ENCODE peak calls at places on chromosome 20, in five cellular contexts. U is CD8-positive, alpha-beta T cell; B is stomach; Z is OCI-LY7; Y is heart right ventricle. I is an unnamed sample.

GRCh38 chr20:19588731-19589130 is 169.3 kb upstream of the RIN2 start:
- DNase-seq in Z (no peak), U (no peak), Y (no peak), B (peak; percentile 62), I (no peak)

GRCh38 chr20:10369723-10370090 is 64.3 kb downstream of the MKKS start:
- DNase-seq in B (peak; percentile 29), Z (no peak), U (no peak), Y (no peak), I (no peak)

GRCh38 chr20:4063631-4064030 is 48.3 kb upstream of the RNF24 start:
- DNase-seq in B (no peak), Z (no peak), U (no peak), Y (no peak), I (no peak)

GRCh38 chr20:63130654-63131577 is 85.0 kb downstream of the YTHDF1 start:
- DNase-seq in U (no peak), Y (peak; percentile 5), B (no peak), Z (no peak), I (no peak)

GRCh38 chr20:33947709-33948295 is 45.9 kb upstream of the RALY start:
- DNase-seq in U (no peak), B (no peak), Z (peak; percentile 87), Y (no peak), I (no peak)

GRCh38 chr20:45579184-45579583 is at the start of gene WFDC8:
- DNase-seq in Y (no peak), B (no peak), Z (no peak), U (no peak), I (no peak)

GRCh38 chr20:2084703-2085102 is 16.9 kb upstream of the STK35 start:
- DNase-seq in U (no peak), B (no peak), Z (no peak), Y (no peak), I (no peak)

GRCh38 chr20:18983796-18984195 is 170.2 kb downstream of the SCP2D1 start:
- DNase-seq in Y (no peak), U (no peak), Z (no peak), B (no peak), I (no peak)

GRCh38 chr20:61168605-61169004 is 83.5 kb upstream of the CDH4 start:
- DNase-seq in Z (no peak), Y (no peak), B (no peak), U (no peak), I (no peak)

GRCh38 chr20:19757973-19758887 is at the start of gene RIN2:
- DNase-seq in U (no peak), Z (no peak), B (peak; percentile 92), Y (peak; percentile 89), I (peak; percentile 93)

GRCh38 chr20:61778485-61778863 is 287.2 kb downstream of the TAF4 start:
- DNase-seq in Z (no peak), B (no peak), U (no peak), Y (no peak), I (no peak)

GRCh38 chr20:33791540-33791939 is 19.6 kb upstream of the CHMP4B start:
- DNase-seq in Y (no peak), U (no peak), B (no peak), Z (no peak), I (no peak)

GRCh38 chr20:50467618-50468373 is 42.4 kb upstream of the PTPN1 start:
- DNase-seq in B (peak; percentile 36), U (no peak), Y (no peak), Z (peak; percentile 63), I (no peak)

GRCh38 chr20:53133134-53133533 is 161.0 kb downstream of the TSHZ2 start:
- DNase-seq in Z (no peak), B (no peak), U (no peak), Y (no peak), I (no peak)

GRCh38 chr20:40564997-40565680 is 123.9 kb downstream of the MAFB start:
- DNase-seq in B (no peak), Y (no peak), Z (no peak), U (no peak), I (no peak)

GRCh38 chr20:419556-420168 is 11.6 kb downstream of the RBCK1 start:
- DNase-seq in Y (no peak), B (no peak), Z (peak; percentile 37), U (no peak), I (no peak)

GRCh38 chr20:52217689-52218395 is 26.3 kb upstream of the ZFP64 start:
- DNase-seq in Z (no peak), U (no peak), B (no peak), Y (no peak), I (peak; percentile 42)

GRCh38 chr20:13101276-13101675 is 92.5 kb downstream of the SPTLC3 start:
- DNase-seq in Y (no peak), B (no peak), Z (no peak), U (no peak), I (peak; percentile 7)

GRCh38 chr20:63102720-63103375 is 96.1 kb upstream of the BHLHE23 start:
- DNase-seq in U (peak; percentile 40), B (peak; percentile 29), Y (peak; percentile 39), Z (no peak), I (no peak)

GRCh38 chr20:23234311-23235078 is 116.1 kb upstream of the NXT1 start:
- DNase-seq in Z (no peak), Y (no peak), B (no peak), U (no peak), I (peak; percentile 68)

GRCh38 chr20:23078994-23079364 is 7.1 kb downstream of the CD93 start:
- DNase-seq in Y (no peak), U (no peak), Z (no peak), B (no peak), I (no peak)

DNA sequence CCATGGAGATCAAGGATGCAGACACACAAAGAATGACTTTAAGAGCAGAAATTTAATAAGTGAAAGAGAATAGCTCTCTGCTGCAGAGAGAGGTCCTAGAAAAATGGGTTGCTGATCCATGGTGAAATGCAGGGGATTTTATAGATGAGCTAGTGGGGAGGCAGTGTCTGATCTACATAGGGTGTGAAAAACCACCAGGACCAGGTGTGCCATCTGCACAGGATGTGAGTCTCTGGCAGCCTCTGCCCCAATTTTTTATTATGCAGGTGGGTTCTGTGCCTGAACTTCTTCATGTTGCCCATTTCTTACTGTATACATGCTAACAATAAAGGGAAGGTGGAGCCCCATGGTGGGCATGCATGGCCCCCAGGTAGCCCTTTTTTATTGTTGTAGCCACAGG is 19.9 kb upstream of the NANP start:
- DNase-seq in Z (no peak), U (no peak), B (no peak), Y (no peak), I (no peak)
- H3K4me1 ChIP-seq in Z (no peaks in the 10 kb centered on the region), U (peaks cover 3% of the 10 kb centered on the region), B (no peaks in the 10 kb centered on the region), Y (no peaks in the 10 kb centered on the region), I (no peaks in the 10 kb centered on the region)

DNA sequence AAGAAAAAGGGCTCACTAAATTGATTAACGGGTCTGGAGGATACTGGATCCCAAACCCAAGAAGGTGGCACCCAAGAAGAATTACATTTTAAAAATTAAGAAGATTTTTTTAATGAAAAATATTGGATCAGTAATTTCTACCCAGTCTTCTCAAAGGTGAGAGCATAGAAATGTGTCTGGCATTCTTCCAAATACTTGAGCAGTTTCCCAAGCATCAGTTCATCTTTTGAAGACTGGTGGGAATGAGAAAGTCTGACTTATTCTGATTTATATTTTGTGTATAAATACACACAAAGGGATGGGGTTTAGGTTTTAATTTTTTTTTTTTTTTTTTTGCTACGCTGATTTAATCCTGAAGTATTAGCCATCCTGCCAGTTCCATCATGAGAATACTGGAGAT is 3.3 kb downstream of the MGME1 start:
- DNase-seq in B (no peak), Z (no peak), U (no peak), Y (no peak), I (no peak)
- H3K4me3 ChIP-seq in B (no peak overlapping the region), Z (peak overlapping the region; percentile 97), U (no peak overlapping the region), Y (no peak overlapping the region), I (peak overlapping the region; percentile 87)

GRCh38 chr20:56274156-56274555 is 25.6 kb downstream of the MC3R start:
- DNase-seq in Y (no peak), Z (no peak), B (no peak), U (no peak), I (no peak)
- H3K9me3 ChIP-seq in Y (no peaks in the 10 kb centered on the region), Z (no peaks in the 10 kb centered on the region), B (no peaks in the 10 kb centered on the region), U (no peaks in the 10 kb centered on the region), I (no peaks in the 10 kb centered on the region)

DNA sequence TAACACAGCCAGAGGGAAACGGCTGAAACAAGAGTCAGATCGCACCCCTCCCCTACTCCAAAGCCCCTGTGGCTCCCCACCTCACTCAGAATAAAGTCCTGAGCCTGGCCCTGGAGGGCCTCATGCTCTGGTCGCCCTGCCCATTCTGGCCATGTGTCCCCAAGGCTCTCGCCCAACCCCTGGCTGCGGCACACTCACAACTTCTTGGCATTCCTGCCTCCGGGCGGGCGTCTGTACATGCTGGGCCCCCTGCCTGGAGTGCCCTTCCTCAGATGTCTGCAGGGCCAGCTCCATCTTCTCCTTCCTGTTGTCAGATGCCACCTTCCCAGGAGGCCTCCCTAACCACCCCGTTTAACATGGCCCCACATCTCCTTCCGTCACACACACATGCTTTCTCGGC is 17.1 kb upstream of the NOL4L start:
- DNase-seq in Y (no peak), U (no peak), Z (no peak), B (no peak), I (no peak)
- H3K4me1 ChIP-seq in Y (peaks cover 8% of the 10 kb centered on the region), U (no peaks in the 10 kb centered on the region), Z (peaks cover 43% of the 10 kb centered on the region), B (no peaks in the 10 kb centered on the region), I (no peaks in the 10 kb centered on the region)

GRCh38 chr20:38260025-38260377 is 534 bp downstream of the KIAA1755 start:
- DNase-seq in Z (no peak), Y (no peak), B (no peak), U (no peak), I (no peak)
- H3K4me3 ChIP-seq in Z (no peak overlapping the region), Y (peak overlapping the region; percentile 45), B (peak overlapping the region; percentile 42), U (no peak overlapping the region), I (peak overlapping the region; percentile 61)

GRCh38 chr20:31260326-31260932 is 3.0 kb downstream of the DEFB115 start:
- DNase-seq in B (no peak), U (no peak), Y (no peak), Z (peak; percentile 34), I (no peak)
- H3K9me3 ChIP-seq in B (no peaks in the 10 kb centered on the region), U (no peaks in the 10 kb centered on the region), Y (no peaks in the 10 kb centered on the region), Z (no peaks in the 10 kb centered on the region), I (no peaks in the 10 kb centered on the region)

GRCh38 chr20:47360207-47360488 is 3.6 kb upstream of the ZMYND8 start:
- DNase-seq in Z (no peak), Y (no peak), B (peak; percentile 54), U (no peak), I (no peak)

GRCh38 chr20:47365023-47365764 is 8.7 kb upstream of the ZMYND8 start:
- DNase-seq in Y (no peak), Z (no peak), U (no peak), B (no peak), I (no peak)

GRCh38 chr20:47360489-47361267 is 4.2 kb upstream of the ZMYND8 start:
- DNase-seq in U (no peak), Z (no peak), Y (peak; percentile 91), B (peak; percentile 86), I (peak; percentile 96)

GRCh38 chr20:47361268-47361665 is 4.8 kb upstream of the ZMYND8 start:
- DNase-seq in B (no peak), Y (no peak), Z (no peak), U (no peak), I (no peak)

GRCh38 chr20:47362361-47363219 is 6.1 kb upstream of the ZMYND8 start:
- DNase-seq in U (no peak), Z (no peak), Y (no peak), B (no peak), I (no peak)
- H3K4me1 ChIP-seq in U (peaks cover 26% of the 10 kb centered on the region), Z (peaks cover 37% of the 10 kb centered on the region), Y (peaks cover 46% of the 10 kb centered on the region), B (peaks cover 54% of the 10 kb centered on the region), I (peaks cover 54% of the 10 kb centered on the region)